ENCODE peak calls at places on chromosomes 3 and 15, in four cellular contexts. One of them, this sample, is unnamed.

GRCh38 chr15:65476942-65477341 is 40.5 kb downstream of the DPP8 start:
- DNase-seq in HepG2: no peak
- DNase-seq in GM12891: no peak
- DNase-seq in GM12878: no peak
- DNase-seq in this sample: no peak

GRCh38 chr3:11499144-11499543 is 144.6 kb downstream of the VGLL4 start:
- DNase-seq in HepG2: peak
- DNase-seq in GM12878: no peak
- DNase-seq in GM12891: no peak
- DNase-seq in this sample: no peak

GRCh38 chr3:109072208-109072607 is 45.7 kb downstream of the MORC1 start:
- DNase-seq in GM12891: no peak
- DNase-seq in HepG2: no peak
- DNase-seq in GM12878: no peak
- DNase-seq in this sample: no peak

GRCh38 chr3:56119575-56120349 is 348.5 kb downstream of the ERC2 start:
- DNase-seq in HepG2: no peak
- DNase-seq in GM12878: no peak
- DNase-seq in GM12891: no peak
- DNase-seq in this sample: no peak

GRCh38 chr3:7646851-7647250 is 785.9 kb downstream of the GRM7 start:
- DNase-seq in GM12878: no peak
- DNase-seq in GM12891: no peak
- DNase-seq in HepG2: no peak
- DNase-seq in this sample: no peak

GRCh38 chr3:179436517-179436916 is 14.8 kb downstream of the GNB4 start:
- DNase-seq in GM12891: no peak
- DNase-seq in HepG2: no peak
- DNase-seq in GM12878: no peak
- DNase-seq in this sample: no peak

GRCh38 chr3:21750291-21750690 is 719 bp downstream of the ZNF385D start:
- DNase-seq in GM12878: no peak
- DNase-seq in HepG2: no peak
- DNase-seq in GM12891: no peak
- DNase-seq in this sample: no peak

GRCh38 chr3:11178421-11178820 is 24.1 kb downstream of the HRH1 start:
- DNase-seq in GM12878: no peak
- DNase-seq in GM12891: no peak
- DNase-seq in HepG2: no peak
- DNase-seq in this sample: no peak

GRCh38 chr3:61876797-61877196 is 315.4 kb downstream of the PTPRG start:
- DNase-seq in GM12891: no peak
- DNase-seq in GM12878: no peak
- DNase-seq in HepG2: no peak
- DNase-seq in this sample: no peak

GRCh38 chr3:186967686-186968085 is 37.4 kb downstream of the ST6GAL1 start:
- DNase-seq in HepG2: no peak
- DNase-seq in GM12878: no peak
- DNase-seq in GM12891: no peak
- DNase-seq in this sample: no peak

GRCh38 chr3:20197775-20198174 is 11.8 kb upstream of the SGO1 start:
- DNase-seq in GM12878: no peak
- DNase-seq in HepG2: no peak
- DNase-seq in GM12891: no peak
- DNase-seq in this sample: no peak

GRCh38 chr3:158668506-158668905 is 3.9 kb downstream of the LXN start:
- DNase-seq in GM12891: no peak
- DNase-seq in HepG2: no peak
- DNase-seq in GM12878: no peak
- DNase-seq in this sample: no peak

GRCh38 chr15:87826119-87826730 is 430.3 kb downstream of the NTRK3 start:
- DNase-seq in GM12891: no peak
- DNase-seq in HepG2: no peak
- DNase-seq in GM12878: no peak
- DNase-seq in this sample: no peak

GRCh38 chr15:81752149-81752942 is 293.5 kb downstream of the MEX3B start:
- DNase-seq in GM12891: no peak
- DNase-seq in HepG2: no peak
- DNase-seq in GM12878: no peak
- DNase-seq in this sample: no peak

GRCh38 chr3:70249509-70250160 is 62.8 kb downstream of the MDFIC2 start:
- DNase-seq in GM12891: no peak
- DNase-seq in HepG2: no peak
- DNase-seq in GM12878: no peak
- DNase-seq in this sample: no peak

GRCh38 chr3:128805771-128806170 is 73.6 kb upstream of the ACAD9 start:
- DNase-seq in GM12891: no peak
- DNase-seq in HepG2: no peak
- DNase-seq in GM12878: no peak
- DNase-seq in this sample: no peak

GRCh38 chr15:100671858-100672543 is 69.6 kb downstream of the ASB7 start:
- DNase-seq in GM12891: no peak
- DNase-seq in GM12878: no peak
- DNase-seq in HepG2: peak
- DNase-seq in this sample: no peak

GRCh38 chr15:89136084-89136806 is 48.0 kb downstream of the ABHD2 start:
- DNase-seq in GM12878: no peak
- DNase-seq in HepG2: no peak
- DNase-seq in GM12891: no peak
- DNase-seq in this sample: no peak

GRCh38 chr15:89138999-89139612 is 50.9 kb downstream of the ABHD2 start:
- DNase-seq in GM12891: no peak
- DNase-seq in GM12878: no peak
- DNase-seq in HepG2: peak
- DNase-seq in this sample: no peak

GRCh38 chr15:89139613-89140499 is 51.6 kb downstream of the ABHD2 start:
- DNase-seq in HepG2: peak
- DNase-seq in GM12891: no peak
- DNase-seq in GM12878: no peak
- DNase-seq in this sample: no peak

GRCh38 chr15:89137926-89138325 is 49.7 kb downstream of the ABHD2 start:
- DNase-seq in GM12891: no peak
- DNase-seq in HepG2: no peak
- DNase-seq in GM12878: no peak
- DNase-seq in this sample: no peak

GRCh38 chr15:89136818-89137772 is 48.8 kb downstream of the ABHD2 start:
- DNase-seq in HepG2: peak
- DNase-seq in GM12891: no peak
- DNase-seq in GM12878: no peak
- DNase-seq in this sample: no peak
- TF ChIP-seq POLR2AphosphoS5 in HepG2: peak
- TF ChIP-seq POLR2AphosphoS5 in GM12891: no peak
- TF ChIP-seq POLR2AphosphoS5 in GM12878: no peak
- TF ChIP-seq POLR2AphosphoS5 in this sample: no peak

DNA sequence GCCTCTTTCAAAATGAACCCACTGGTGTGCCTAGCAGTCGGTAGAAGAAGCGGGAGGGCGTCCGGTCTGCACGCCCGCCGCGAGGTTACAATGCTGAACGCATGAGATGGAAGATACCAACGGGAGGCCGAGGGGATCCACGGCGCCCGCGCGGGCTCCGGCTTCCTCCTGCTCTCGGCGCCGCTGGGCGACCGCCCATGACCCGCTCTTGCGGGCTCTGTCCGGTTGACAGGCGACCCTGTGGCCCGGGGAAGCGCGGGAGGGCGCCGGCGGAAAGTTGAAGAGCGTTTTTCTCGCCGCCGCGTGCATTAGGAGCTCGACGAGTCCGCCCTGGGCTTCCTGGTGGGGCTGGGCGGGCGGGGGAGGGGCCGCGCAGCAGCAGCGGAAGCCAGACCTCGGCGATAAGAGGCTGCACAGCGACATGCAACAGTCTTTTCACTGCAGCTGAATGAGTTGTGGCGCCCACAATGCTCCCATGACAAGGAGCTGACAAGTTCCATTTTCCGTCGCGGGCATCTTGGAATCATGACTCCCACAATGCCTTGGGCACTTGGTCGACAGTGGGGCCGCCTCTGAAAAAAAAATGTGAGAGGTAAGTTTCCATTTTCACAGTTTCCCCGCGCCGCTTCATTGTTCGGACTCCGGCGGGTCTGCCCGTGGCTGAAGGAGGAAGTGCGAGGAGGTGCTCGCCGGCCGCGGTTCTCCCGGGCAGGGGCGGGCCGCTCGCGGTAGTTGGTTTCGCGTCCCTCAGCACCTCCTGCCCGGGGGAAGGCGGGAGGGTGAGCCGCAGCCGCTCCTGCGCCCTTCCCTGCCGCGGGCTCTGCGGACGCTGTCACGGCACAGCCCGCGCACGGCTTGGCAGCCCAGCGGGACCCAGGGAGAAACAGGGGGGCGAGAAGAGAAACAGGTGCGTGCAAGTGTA is at the start of gene MBNL1:
- DNase-seq in GM12891: peak
- DNase-seq in GM12878: no peak
- DNase-seq in HepG2: peak
- DNase-seq in this sample: peak
- TF ChIP-seq POLR2A in GM12891: peak
- TF ChIP-seq POLR2A in GM12878: peak
- TF ChIP-seq POLR2A in HepG2: peak
- TF ChIP-seq POLR2A in this sample: peak

GRCh38 chr3:14415501-14415900 is 13.1 kb downstream of the SLC6A6 start:
- DNase-seq in GM12891: no peak
- DNase-seq in GM12878: no peak
- DNase-seq in HepG2: no peak
- DNase-seq in this sample: no peak

GRCh38 chr3:14411988-14412387 is 9.6 kb downstream of the SLC6A6 start:
- DNase-seq in GM12878: no peak
- DNase-seq in GM12891: no peak
- DNase-seq in HepG2: no peak
- DNase-seq in this sample: no peak

GRCh38 chr3:14414841-14415464 is 12.5 kb downstream of the SLC6A6 start:
- DNase-seq in GM12878: no peak
- DNase-seq in HepG2: no peak
- DNase-seq in GM12891: no peak
- DNase-seq in this sample: no peak

GRCh38 chr3:14412831-14413380 is 10.5 kb downstream of the SLC6A6 start:
- DNase-seq in GM12891: no peak
- DNase-seq in GM12878: no peak
- DNase-seq in HepG2: no peak
- DNase-seq in this sample: no peak

DNA sequence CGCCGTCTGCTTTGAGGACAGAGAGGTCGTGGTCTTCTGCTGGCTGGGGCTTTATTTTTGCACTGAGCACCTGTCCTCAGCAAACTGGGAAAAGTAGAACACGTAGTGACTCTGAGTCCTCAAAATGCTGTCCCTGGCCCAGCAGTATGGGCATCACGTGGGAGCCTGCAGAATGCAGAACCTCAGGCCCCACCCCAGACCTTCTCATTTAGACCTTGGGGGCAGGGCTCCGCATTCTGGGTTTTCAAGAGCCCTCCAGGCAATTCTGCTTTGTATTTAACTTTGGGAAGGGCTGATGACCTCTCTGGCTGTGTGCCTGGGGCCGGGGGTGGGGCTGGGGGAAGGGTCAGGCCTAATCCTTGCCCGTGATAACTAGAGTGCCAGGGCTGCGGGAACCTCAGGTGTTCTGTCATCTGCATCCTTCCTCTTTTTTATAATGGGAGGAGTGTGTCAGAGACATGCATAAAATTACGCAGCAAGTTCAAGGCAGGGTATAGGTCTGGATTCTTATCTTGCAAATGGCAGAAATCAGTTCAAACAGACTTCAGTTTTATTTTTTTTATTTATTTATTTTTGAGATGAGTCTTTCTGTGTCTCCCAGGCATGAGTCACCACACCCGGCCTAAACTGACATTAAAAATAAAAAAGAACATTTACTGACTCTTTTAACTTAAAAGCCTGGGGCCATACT is 11.1 kb downstream of the SLC6A6 start:
- DNase-seq in GM12891: no peak
- DNase-seq in GM12878: no peak
- DNase-seq in HepG2: no peak
- DNase-seq in this sample: no peak
- TF ChIP-seq TAF1 in GM12891: no peak
- TF ChIP-seq TAF1 in GM12878: no peak
- TF ChIP-seq TAF1 in HepG2: no peak
- TF ChIP-seq TAF1 in this sample: no peak

DNA sequence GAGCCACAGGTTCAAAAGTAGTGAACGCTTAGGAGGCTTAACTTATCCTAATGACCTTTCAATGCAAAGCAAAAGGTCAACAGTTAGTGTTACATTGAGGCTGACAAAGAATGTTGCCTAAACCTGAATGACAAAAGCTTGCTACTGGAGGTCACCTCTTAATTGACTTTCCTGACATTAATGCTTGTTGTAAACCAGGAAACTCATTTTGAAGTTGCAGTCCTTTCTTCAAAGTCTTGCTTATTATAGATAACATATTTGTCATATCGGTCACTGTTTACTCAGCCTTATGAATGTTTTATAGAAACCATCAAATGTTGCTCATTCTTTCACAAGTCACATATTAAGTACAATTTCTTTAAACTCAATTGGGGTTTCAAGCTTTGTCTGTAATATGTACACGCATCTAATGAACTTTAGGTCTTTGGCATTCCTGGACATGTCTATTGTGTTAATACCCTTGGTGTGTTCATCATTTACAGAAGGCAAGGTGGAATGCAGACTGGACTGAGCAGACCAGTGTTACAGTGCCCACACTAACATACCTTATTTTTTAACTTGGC is 488.2 kb upstream of the NECTIN3 start:
- DNase-seq in GM12878: no peak
- DNase-seq in HepG2: peak
- DNase-seq in GM12891: no peak
- DNase-seq in this sample: no peak
- TF ChIP-seq POLR2AphosphoS5 in GM12878: no peak
- TF ChIP-seq POLR2AphosphoS5 in HepG2: no peak
- TF ChIP-seq POLR2AphosphoS5 in GM12891: no peak
- TF ChIP-seq POLR2AphosphoS5 in this sample: no peak

GRCh38 chr15:77420610-77421369 is at the start of gene HMG20A:
- DNase-seq in HepG2: peak
- DNase-seq in GM12878: peak
- DNase-seq in GM12891: peak
- DNase-seq in this sample: peak
- TF ChIP-seq POLR2A in HepG2: peak
- TF ChIP-seq POLR2A in GM12878: peak
- TF ChIP-seq POLR2A in GM12891: peak
- TF ChIP-seq POLR2A in this sample: peak

This sample was measured in GM12892.